ENCODE peak calls at places on chromosome 17, in four cellular contexts. H, K, X and I are unnamed samples.

GRCh38 chr17:69809331-69809730 is 265.7 kb upstream of the KCNJ16 start:
- DNase-seq in H (no peak), K (no peak), X (no peak), I (no peak)

GRCh38 chr17:31008374-31009035 is 37.7 kb downstream of the RNF135 start:
- DNase-seq in H (no peak), K (peak; percentile 73), X (peak; percentile 43), I (peak; percentile 92)

GRCh38 chr17:39753514-39754160 is 15.9 kb downstream of the GRB7 start:
- DNase-seq in H (no peak), K (peak; percentile 79), X (peak; percentile 53), I (peak; percentile 95)

GRCh38 chr17:39564201-39564828 is 43.4 kb downstream of the NEUROD2 start:
- DNase-seq in H (peak; percentile 36), K (no peak), X (no peak), I (no peak)

GRCh38 chr17:40190197-40191021 is 13.1 kb downstream of the RAPGEFL1 start:
- DNase-seq in H (peak; percentile 70), K (no peak), X (no peak), I (no peak)

GRCh38 chr17:49676276-49676868 is 1.5 kb downstream of the SPOP start:
- DNase-seq in H (no peak), K (no peak), X (no peak), I (no peak)

GRCh38 chr17:38912221-38912813 is 13.1 kb upstream of the LASP1NB start:
- DNase-seq in H (no peak), K (peak; percentile 91), X (peak; percentile 77), I (peak; percentile 61)

GRCh38 chr17:80443916-80444708 is 29.1 kb downstream of the ENDOV start:
- DNase-seq in H (no peak), K (no peak), X (no peak), I (no peak)

GRCh38 chr17:5210091-5210490 is 18.4 kb upstream of the ZNF594 start:
- DNase-seq in H (no peak), K (no peak), X (no peak), I (peak; percentile 80)

GRCh38 chr17:42106009-42106408 is 6.5 kb downstream of the DHX58 start:
- DNase-seq in H (no peak), K (no peak), X (no peak), I (no peak)

GRCh38 chr17:67290994-67291362 is 46.0 kb upstream of the HELZ start:
- DNase-seq in H (no peak), K (no peak), X (peak; percentile 68), I (no peak)

GRCh38 chr17:61403846-61404701 is 4.4 kb downstream of the TBX2 start:
- DNase-seq in H (no peak), K (peak; percentile 64), X (no peak), I (peak; percentile 68)

GRCh38 chr17:33520404-33521032 is 227.4 kb upstream of the ASIC2 start:
- DNase-seq in H (peak; percentile 46), K (no peak), X (peak; percentile 80), I (no peak)

GRCh38 chr17:17062356-17062755 is 20.1 kb downstream of the MPRIP start:
- DNase-seq in H (no peak), K (peak; percentile 45), X (peak; percentile 51), I (peak; percentile 56)

GRCh38 chr17:36755586-36755985 is 154.2 kb downstream of the MRM1 start:
- DNase-seq in H (peak; percentile 74), K (no peak), X (peak; percentile 20), I (peak; percentile 48)

GRCh38 chr17:66450008-66450856 is 147.8 kb downstream of the PRKCA start:
- DNase-seq in H (no peak), K (peak; percentile 34), X (no peak), I (no peak)

GRCh38 chr17:30720013-30720471 is 104.5 kb downstream of the CRLF3 start:
- DNase-seq in H (no peak), K (peak; percentile 61), X (peak; percentile 13), I (peak; percentile 51)

GRCh38 chr17:37147301-37147812 is 198.6 kb downstream of the AATF start:
- DNase-seq in H (peak; percentile 67), K (no peak), X (no peak), I (no peak)

GRCh38 chr17:6279659-6280058 is 155.3 kb downstream of the AIPL1 start:
- DNase-seq in H (peak; percentile 51), K (no peak), X (no peak), I (no peak)

GRCh38 chr17:4479982-4480751 is 18.5 kb upstream of the SPNS2 start:
- DNase-seq in H (no peak), K (no peak), X (no peak), I (no peak)

GRCh38 chr17:74427763-74428153 is 4.1 kb upstream of the GPRC5C start:
- DNase-seq in H (no peak), K (no peak), X (no peak), I (no peak)

GRCh38 chr17:61361084-61361483 is 38.6 kb upstream of the TBX2 start:
- DNase-seq in H (no peak), K (no peak), X (no peak), I (no peak)

GRCh38 chr17:33121756-33122155 is 130.1 kb downstream of the SPACA3 start:
- DNase-seq in H (no peak), K (no peak), X (no peak), I (no peak)

GRCh38 chr17:35084987-35085386 is 21.5 kb upstream of the RFFL start:
- DNase-seq in H (peak; percentile 90), K (no peak), X (no peak), I (no peak)

GRCh38 chr17:47188799-47189731 is at the start of gene CDC27:
- DNase-seq in H (peak; percentile 98), K (peak; percentile 99), X (peak; percentile 100), I (peak; percentile 100)

GRCh38 chr17:47189732-47190621 is 882 bp upstream of the CDC27 start:
- DNase-seq in H (no peak), K (no peak), X (no peak), I (no peak)

GRCh38 chr17:47184671-47185070 is 4.4 kb downstream of the CDC27 start:
- DNase-seq in H (no peak), K (no peak), X (no peak), I (no peak)

GRCh38 chr17:47190770-47191169 is 1.7 kb upstream of the CDC27 start:
- DNase-seq in H (no peak), K (no peak), X (no peak), I (no peak)

GRCh38 chr17:47188266-47188665 is 829 bp downstream of the CDC27 start:
- DNase-seq in H (peak; percentile 24), K (no peak), X (no peak), I (no peak)
- TF ChIP-seq POLR2A in H (no peak), K (no peak), X (no peak), I (no peak)

GRCh38 chr17:78351449-78352006 is 8.3 kb downstream of the SOCS3 start:
- DNase-seq in H (peak; percentile 86), K (peak; percentile 100), X (peak; percentile 92), I (peak; percentile 88)
- H3K27ac ChIP-seq in H (peak overlapping the region; percentile 93), K (peak overlapping the region; percentile 92), X (peak overlapping the region; percentile 86), I (no peak overlapping the region)

DNA sequence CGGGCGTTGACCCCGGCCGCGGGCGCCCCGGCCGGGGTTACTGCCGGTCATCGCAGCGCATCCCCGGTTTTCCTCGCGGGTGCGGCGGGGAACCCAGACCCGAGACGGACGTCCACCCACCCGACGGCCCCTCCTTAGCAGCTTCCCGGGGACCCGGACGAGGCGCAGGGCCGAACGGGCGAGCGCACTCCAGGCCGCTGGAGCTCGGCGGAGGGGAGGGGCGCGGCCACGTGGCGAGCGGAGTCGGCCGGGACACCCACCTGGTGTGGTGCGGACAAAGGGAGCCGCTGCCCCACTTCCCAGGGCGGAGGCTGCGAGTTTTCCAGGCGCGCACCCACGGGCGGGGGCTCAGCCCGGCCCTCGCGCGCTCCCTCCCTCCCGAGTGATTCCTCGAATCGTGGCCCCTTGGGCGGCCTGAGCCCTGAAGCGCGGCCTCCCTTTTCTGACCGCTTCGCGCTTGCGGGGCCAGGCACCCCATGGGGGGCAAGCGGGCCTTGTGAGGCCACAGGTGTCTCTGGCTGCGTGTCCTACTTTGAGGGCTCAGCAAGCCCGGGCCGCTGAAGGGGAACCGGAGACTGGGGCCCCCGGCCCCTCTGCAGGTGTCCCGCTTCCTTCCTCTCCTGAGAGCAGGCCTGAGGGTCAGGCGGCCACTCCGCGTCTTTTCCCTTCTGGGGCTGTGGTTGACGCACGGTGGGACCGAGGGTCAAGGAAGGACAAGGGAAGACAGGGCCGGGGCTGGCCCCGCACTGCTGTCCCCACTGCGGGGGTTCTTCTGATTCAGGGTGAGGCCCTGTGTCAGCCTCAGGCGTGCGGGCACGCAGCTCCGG is 1.1 kb upstream of the FASN start:
- DNase-seq in H (no peak), K (no peak), X (no peak), I (peak; percentile 91)
- TF ChIP-seq POLR2A in H (no peak), K (no peak), X (no peak), I (no peak)

DNA sequence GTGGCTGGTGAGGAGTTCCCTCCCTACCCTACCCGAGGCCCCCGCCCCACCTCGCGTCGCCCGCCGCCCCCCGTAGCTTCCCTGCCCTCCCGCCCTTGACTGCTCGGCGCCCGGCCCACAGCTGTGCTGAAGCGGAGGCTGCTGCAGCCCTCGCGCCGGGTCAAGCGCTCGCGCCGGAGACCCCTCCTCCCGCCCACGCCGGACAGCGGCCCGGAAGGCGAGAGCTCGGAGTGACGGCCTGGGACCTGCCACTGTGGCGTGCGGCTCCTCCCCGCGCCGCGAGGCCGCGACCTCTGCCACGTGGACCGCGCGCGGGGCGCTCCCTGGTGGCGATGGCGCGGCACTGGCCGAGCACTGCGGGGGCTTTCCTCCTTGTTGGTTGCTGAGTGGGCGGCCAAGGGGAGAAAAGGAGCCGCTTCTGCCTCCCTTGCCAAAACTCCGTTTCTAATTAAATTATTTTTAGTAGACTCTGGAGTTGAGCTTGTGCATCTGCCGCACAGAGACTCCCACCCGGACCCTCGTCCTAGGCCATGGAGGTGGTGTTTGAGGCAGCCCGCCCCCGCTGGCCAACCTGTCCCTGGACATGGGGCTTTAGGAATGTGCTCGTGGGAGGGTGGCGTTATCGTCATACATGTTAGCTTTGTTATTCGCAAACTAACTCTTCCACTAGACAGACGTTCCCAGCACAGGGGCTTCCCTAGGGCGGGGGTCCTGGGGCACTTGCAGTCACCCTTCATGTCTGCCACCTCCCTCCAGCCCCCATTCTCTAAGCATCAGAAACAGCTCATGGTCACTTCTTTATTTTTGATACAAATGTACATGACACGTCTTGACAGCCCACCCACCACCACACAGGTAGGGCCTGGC is 4.4 kb downstream of the TP53I13 start:
- DNase-seq in H (no peak), K (peak; percentile 74), X (peak; percentile 72), I (peak; percentile 83)
- H3K27ac ChIP-seq in H (no peak overlapping the region), K (peak overlapping the region; percentile 58), X (no peak overlapping the region), I (peak overlapping the region; percentile 63)

GRCh38 chr17:57466042-57466471 is 209.7 kb downstream of the MSI2 start:
- DNase-seq in H (no peak), K (no peak), X (no peak), I (peak; percentile 25)
- TF ChIP-seq POLR2A in H (no peak), K (no peak), X (no peak), I (no peak)

GRCh38 chr17:78986048-78986648 is 6.4 kb upstream of the LGALS3BP start:
- DNase-seq in H (peak; percentile 41), K (no peak), X (peak; percentile 73), I (no peak)
- H3K27ac ChIP-seq in H (peak overlapping the region; percentile 69), K (peak overlapping the region; percentile 56), X (peak overlapping the region; percentile 80), I (peak overlapping the region; percentile 69)

GRCh38 chr17:64147110-64148016 is 17.4 kb upstream of the ERN1 start:
- DNase-seq in H (peak; percentile 37), K (no peak), X (no peak), I (no peak)
- TF ChIP-seq POLR2A in H (peak; percentile 68), K (no peak), X (no peak), I (peak; percentile 8)

DNA sequence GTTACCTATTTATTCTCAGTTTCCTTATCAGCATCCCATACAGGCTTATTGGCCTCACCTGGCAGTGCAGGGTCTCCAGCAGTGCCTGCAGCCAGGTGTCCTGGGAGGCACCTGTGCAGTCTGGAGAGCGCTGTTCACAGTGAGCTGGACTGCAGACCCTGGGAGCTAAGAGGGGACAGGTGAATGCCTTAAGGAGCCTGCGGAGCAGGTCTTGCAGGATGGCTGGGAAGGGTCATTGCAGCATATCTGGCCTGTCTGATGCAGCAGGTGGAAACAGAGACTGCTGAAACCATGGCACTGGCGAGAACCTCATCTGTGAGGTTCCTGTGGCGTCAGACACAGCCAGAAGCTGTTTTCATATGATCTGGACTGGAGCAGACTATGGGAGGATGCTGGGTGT is 76.9 kb downstream of the NTN1 start:
- DNase-seq in H (no peak), K (peak; percentile 19), X (no peak), I (no peak)
- H3K27ac ChIP-seq in H (no peak overlapping the region), K (no peak overlapping the region), X (no peak overlapping the region), I (no peak overlapping the region)